ENCODE peak calls at places on chromosomes 1 and 21, in seven cellular contexts. O is H9, C is IMR-90, B is mesendoderm, Q is neuronal stem cell, D is trophoblast cell, V is H1. F is an unnamed sample.

GRCh38 chr1:186272486-186272885 is 102.6 kb downstream of the TPR start:
- DNase-seq in O (no peak), C (no peak), B (no peak), Q (no peak), D (no peak), V (no peak), F (no peak)

GRCh38 chr21:42671778-42672593 is 18.6 kb downstream of the PDE9A start:
- DNase-seq in O (no peak), C (no peak), B (no peak), Q (no peak), D (no peak), V (no peak), F (peak)

GRCh38 chr1:224860488-224860887 is 69.0 kb upstream of the DNAH14 start:
- DNase-seq in O (no peak), C (no peak), B (no peak), Q (no peak), D (no peak), V (no peak), F (no peak)

GRCh38 chr21:31173881-31174555 is 135.7 kb upstream of the KRTAP19-8 start:
- DNase-seq in O (no peak), C (no peak), B (peak), Q (no peak), D (no peak), V (no peak), F (peak)

GRCh38 chr1:26016944-26017545 is 4.5 kb upstream of the EXTL1 start:
- DNase-seq in O (peak), C (no peak), B (peak), Q (no peak), D (peak), V (no peak), F (peak)

GRCh38 chr1:103180660-103181059 is 72.3 kb upstream of the COL11A1 start:
- DNase-seq in O (no peak), C (peak), B (peak), Q (no peak), D (no peak), V (no peak), F (no peak)

GRCh38 chr1:24865168-24865567 is 64.9 kb downstream of the RUNX3 start:
- DNase-seq in O (no peak), C (no peak), B (no peak), Q (no peak), D (no peak), V (no peak), F (no peak)

GRCh38 chr1:101284021-101284420 is 47.2 kb downstream of the S1PR1 start:
- DNase-seq in O (no peak), C (no peak), B (no peak), Q (no peak), D (no peak), V (no peak), F (no peak)

GRCh38 chr1:206769331-206769731 is 1.2 kb upstream of the IL19 start:
- DNase-seq in O (no peak), C (no peak), B (no peak), Q (no peak), D (no peak), V (no peak), F (no peak)

GRCh38 chr21:45404726-45405270 is at the start of gene COL18A1:
- DNase-seq in O (peak), C (peak), B (peak), Q (peak), D (no peak), V (no peak), F (peak)

GRCh38 chr1:9874959-9875635 is 35.0 kb downstream of the CTNNBIP1 start:
- DNase-seq in O (peak), C (peak), B (peak), Q (peak), D (peak), V (peak), F (peak)

GRCh38 chr1:212610575-212610967 is 2.0 kb downstream of the ATF3 start:
- DNase-seq in O (no peak), C (no peak), B (no peak), Q (no peak), D (peak), V (no peak), F (peak)

GRCh38 chr1:67583462-67583950 is 101.5 kb upstream of the GADD45A start:
- DNase-seq in O (no peak), C (no peak), B (no peak), Q (no peak), D (no peak), V (no peak), F (no peak)

GRCh38 chr21:43211085-43212071 is 42.6 kb downstream of the CRYAA start:
- DNase-seq in O (peak), C (no peak), B (peak), Q (no peak), D (no peak), V (no peak), F (no peak)

GRCh38 chr1:7641587-7642417 is 129.3 kb upstream of the VAMP3 start:
- DNase-seq in O (no peak), C (no peak), B (no peak), Q (no peak), D (no peak), V (no peak), F (no peak)

GRCh38 chr1:116982319-116983004 is 19.1 kb upstream of the CD101 start:
- DNase-seq in O (peak), C (no peak), B (peak), Q (no peak), D (no peak), V (peak), F (no peak)

DNA sequence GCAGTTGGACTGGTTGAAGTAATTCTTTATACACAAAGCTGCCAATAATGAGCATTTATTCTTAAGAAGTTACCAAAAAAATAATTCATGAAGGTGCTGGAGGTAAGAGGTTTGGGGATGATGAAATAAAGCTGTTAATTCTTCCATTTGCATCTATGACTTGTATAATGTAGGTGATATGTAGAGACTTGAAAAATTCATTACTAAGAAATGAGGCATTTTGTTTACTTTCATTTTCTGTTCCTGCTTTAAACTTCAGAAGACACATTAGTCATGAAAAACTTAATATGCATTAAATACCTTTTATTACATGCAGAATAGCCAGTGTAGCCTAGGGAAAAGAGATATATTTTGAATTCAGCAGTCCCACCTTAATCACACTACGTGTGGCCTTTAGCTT is 214.2 kb downstream of the SLC44A5 start:
- DNase-seq in O (no peak), C (no peak), B (no peak), Q (no peak), D (no peak), V (no peak), F (no peak)
- H3K4me2 ChIP-seq in O (no peak), C (no peak), B (no peak), Q (no peak), D (no peak), V (no peak), F (no peak)

GRCh38 chr1:154787171-154787570 is 82.9 kb downstream of the KCNN3 start:
- DNase-seq in O (no peak), C (no peak), B (no peak), Q (no peak), D (no peak), V (no peak), F (no peak)
- H2BK5ac ChIP-seq in O (no peak), C (no peak), B (no peak), Q (no peak), D (no peak), V (no peak), F (no peak)

DNA sequence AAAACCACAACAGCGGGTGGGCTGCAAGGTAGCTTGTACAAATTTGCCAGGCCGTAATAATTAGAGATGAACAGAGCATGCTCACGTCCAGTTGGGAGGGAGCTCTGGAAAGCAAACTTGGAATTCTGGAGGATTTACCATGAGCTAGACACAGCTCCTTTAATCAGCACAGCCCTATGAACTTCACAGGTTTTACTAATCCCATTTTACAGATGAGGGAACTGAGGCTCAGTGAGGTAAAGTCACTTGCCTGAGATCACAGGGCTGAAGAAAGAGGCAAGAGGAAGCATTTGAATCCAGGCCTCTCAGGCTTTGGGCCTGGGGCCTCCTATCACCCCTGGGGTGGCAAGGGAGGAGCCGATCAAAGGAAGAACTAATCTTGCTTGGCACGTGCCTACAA is 24.0 kb downstream of the PAX7 start:
- DNase-seq in O (no peak), C (no peak), B (no peak), Q (no peak), D (no peak), V (no peak), F (no peak)
- H4K8ac ChIP-seq in O (no peak), C (no peak), B (no peak), Q (no peak), D (no peak), V (no peak), F (no peak)

GRCh38 chr1:27166351-27166802 is 11.5 kb upstream of the SLC9A1 start:
- DNase-seq in O (no peak), C (peak), B (peak), Q (no peak), D (peak), V (no peak), F (peak)

GRCh38 chr1:27161594-27161993 is 6.7 kb upstream of the SLC9A1 start:
- DNase-seq in O (no peak), C (no peak), B (no peak), Q (no peak), D (no peak), V (no peak), F (no peak)

GRCh38 chr1:27162090-27162489 is 7.2 kb upstream of the SLC9A1 start:
- DNase-seq in O (no peak), C (no peak), B (no peak), Q (no peak), D (no peak), V (no peak), F (no peak)

GRCh38 chr1:27166929-27167328 is 12.0 kb upstream of the SLC9A1 start:
- DNase-seq in O (no peak), C (no peak), B (no peak), Q (no peak), D (no peak), V (no peak), F (no peak)

GRCh38 chr1:27163093-27163492 is 8.2 kb upstream of the SLC9A1 start:
- DNase-seq in O (no peak), C (no peak), B (no peak), Q (no peak), D (no peak), V (no peak), F (no peak)
- H3K4me2 ChIP-seq in O (no peak), C (no peak), B (no peak), Q (no peak), D (no peak), V (no peak), F (no peak)